ENCODE peak calls at places on chromosomes 1 and 21, in four cellular contexts. V is WTC11, E is K562, R is HepG2. D is an unnamed sample.

GRCh38 chr1:21536223-21536622 is 27.0 kb downstream of the ALPL start:
- DNase-seq in V (no peak), E (no peak), R (no peak), D (no peak)

GRCh38 chr1:158121604-158122254 is 59.0 kb upstream of the CD1D start:
- DNase-seq in V (peak; percentile 75), E (peak; percentile 45), R (peak; percentile 25), D (no peak)

GRCh38 chr1:181062800-181063428 is 25.6 kb upstream of the IER5 start:
- DNase-seq in V (no peak), E (no peak), R (no peak), D (peak; percentile 87)

GRCh38 chr1:167532375-167532774 is 14.0 kb upstream of the CD247 start:
- DNase-seq in V (no peak), E (no peak), R (peak; percentile 89), D (no peak)

GRCh38 chr1:33711511-33711910 is 152.4 kb upstream of the HMGB4 start:
- DNase-seq in V (no peak), E (no peak), R (no peak), D (no peak)

GRCh38 chr21:40689816-40690215 is 157.1 kb downstream of the DSCAM start:
- DNase-seq in V (no peak), E (no peak), R (no peak), D (no peak)

GRCh38 chr1:161207173-161207572 is 5.0 kb downstream of the NDUFS2 start:
- DNase-seq in V (no peak), E (no peak), R (no peak), D (no peak)

GRCh38 chr21:37257967-37258877 is 8.9 kb downstream of the VPS26C start:
- DNase-seq in V (peak; percentile 75), E (no peak), R (peak; percentile 84), D (peak; percentile 87)

GRCh38 chr1:107750364-107750959 is 214.5 kb downstream of the VAV3 start:
- DNase-seq in V (peak; percentile 66), E (peak; percentile 77), R (peak; percentile 65), D (peak; percentile 19)

GRCh38 chr1:52552236-52552504 is 722 bp downstream of the TUT4 start:
- DNase-seq in V (peak; percentile 28), E (peak; percentile 76), R (peak; percentile 60), D (no peak)

GRCh38 chr1:54249798-54250497 is 50.0 kb downstream of the MRPL37 start:
- DNase-seq in V (no peak), E (no peak), R (peak; percentile 66), D (no peak)

GRCh38 chr1:78884685-78885452 is 121.7 kb downstream of the ADGRL4 start:
- DNase-seq in V (no peak), E (no peak), R (no peak), D (no peak)

GRCh38 chr1:46530791-46531409 is 20.5 kb downstream of the KNCN start:
- DNase-seq in V (no peak), E (no peak), R (no peak), D (no peak)

GRCh38 chr1:1437904-1438376 is 2.5 kb downstream of the VWA1 start:
- DNase-seq in V (no peak), E (no peak), R (peak; percentile 91), D (peak; percentile 42)

GRCh38 chr1:229759037-229759435 is 133.0 kb downstream of the URB2 start:
- DNase-seq in V (no peak), E (no peak), R (no peak), D (no peak)

GRCh38 chr1:230160957-230161771 is 94.1 kb downstream of the GALNT2 start:
- DNase-seq in V (no peak), E (peak; percentile 81), R (peak; percentile 51), D (no peak)

GRCh38 chr1:24481098-24481497 is 21.5 kb upstream of the RCAN3 start:
- DNase-seq in V (no peak), E (peak; percentile 36), R (no peak), D (peak; percentile 40)

GRCh38 chr1:6727535-6727934 is 25.9 kb upstream of the DNAJC11 start:
- DNase-seq in V (peak; percentile 79), E (peak; percentile 83), R (peak; percentile 59), D (peak; percentile 16)

GRCh38 chr1:13751458-13751871 is 51.5 kb downstream of the PRDM2 start:
- DNase-seq in V (no peak), E (no peak), R (no peak), D (peak; percentile 37)

GRCh38 chr1:164662462-164662861 is 103.5 kb downstream of the PBX1 start:
- DNase-seq in V (no peak), E (no peak), R (no peak), D (no peak)

GRCh38 chr1:2394220-2394619 is 2.6 kb downstream of the RER1 start:
- DNase-seq in V (no peak), E (no peak), R (no peak), D (no peak)

GRCh38 chr1:36384542-36385409 is 948 bp downstream of the STK40 start:
- DNase-seq in V (peak; percentile 72), E (peak; percentile 84), R (peak; percentile 89), D (no peak)

GRCh38 chr1:206512521-206513180 is 5.3 kb downstream of the RASSF5 start:
- DNase-seq in V (no peak), E (no peak), R (no peak), D (no peak)

GRCh38 chr1:168088511-168089325 is 48.0 kb downstream of the GPR161 start:
- DNase-seq in V (no peak), E (no peak), R (no peak), D (no peak)

GRCh38 chr1:15180189-15180588 is 26.6 kb downstream of the TMEM51 start:
- DNase-seq in V (no peak), E (no peak), R (no peak), D (no peak)

GRCh38 chr1:42737986-42738677 is 1.9 kb downstream of the CLDN19 start:
- DNase-seq in V (no peak), E (no peak), R (no peak), D (no peak)

GRCh38 chr1:42736571-42737200 is 3.4 kb downstream of the CLDN19 start:
- DNase-seq in V (no peak), E (no peak), R (no peak), D (no peak)

GRCh38 chr1:42739753-42740700 is at the start of gene CLDN19:
- DNase-seq in V (peak; percentile 90), E (peak; percentile 23), R (peak; percentile 73), D (no peak)

GRCh38 chr1:42737257-42737656 is 2.8 kb downstream of the CLDN19 start:
- DNase-seq in V (no peak), E (no peak), R (no peak), D (peak; percentile 25)

GRCh38 chr1:42738678-42739226 is 1.3 kb downstream of the CLDN19 start:
- DNase-seq in V (no peak), E (no peak), R (no peak), D (no peak)
- TF ChIP-seq CREM in V (no peak), E (no peak), R (no peak), D (no peak)

GRCh38 chr1:88655145-88655544 is 28.9 kb upstream of the PKN2 start:
- DNase-seq in V (no peak), E (no peak), R (no peak), D (no peak)

GRCh38 chr1:88659552-88659951 is 24.5 kb upstream of the PKN2 start:
- DNase-seq in V (no peak), E (no peak), R (no peak), D (no peak)

GRCh38 chr1:88661188-88661587 is 22.9 kb upstream of the PKN2 start:
- DNase-seq in V (no peak), E (no peak), R (no peak), D (no peak)

GRCh38 chr1:88655685-88656299 is 28.3 kb upstream of the PKN2 start:
- DNase-seq in V (no peak), E (peak; percentile 39), R (peak; percentile 10), D (no peak)

DNA sequence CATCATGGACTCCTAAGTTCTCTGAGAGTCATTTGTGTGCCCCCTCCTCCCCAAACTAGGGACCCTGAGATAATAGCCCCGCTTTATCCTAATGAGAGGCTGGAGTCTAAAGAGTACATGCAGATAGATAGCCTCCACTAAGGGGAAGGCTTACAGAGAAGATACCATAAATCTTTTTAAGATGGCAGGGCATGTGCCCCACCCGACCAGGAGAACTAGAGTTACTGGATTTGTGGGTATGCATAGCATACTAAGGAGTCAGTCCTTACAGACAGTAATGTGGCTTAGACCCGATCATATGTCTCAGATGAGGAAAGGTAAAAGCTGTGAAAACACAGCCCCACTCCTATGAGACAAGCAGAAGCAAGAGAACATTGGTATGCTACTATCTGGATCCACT is 25.7 kb upstream of the PKN2 start:
- DNase-seq in V (no peak), E (no peak), R (no peak), D (no peak)
- TF ChIP-seq CREM in V (no peak), E (no peak), R (no peak), D (no peak)

GRCh38 chr1:153679337-153680119 is 1.0 kb downstream of the NPR1 start:
- DNase-seq in V (peak; percentile 30), E (no peak), R (no peak), D (no peak)

GRCh38 chr1:153678519-153679336 is at the start of gene NPR1:
- DNase-seq in V (peak; percentile 62), E (no peak), R (no peak), D (no peak)

GRCh38 chr1:153677718-153678518 is 570 bp upstream of the NPR1 start:
- DNase-seq in V (peak; percentile 78), E (peak; percentile 72), R (no peak), D (no peak)

GRCh38 chr1:153682730-153683129 is 4.2 kb downstream of the NPR1 start:
- DNase-seq in V (no peak), E (no peak), R (no peak), D (no peak)

GRCh38 chr1:153680120-153680403 is 1.6 kb downstream of the NPR1 start:
- DNase-seq in V (peak; percentile 28), E (no peak), R (no peak), D (no peak)
- TF ChIP-seq CREM in V (no peak), E (no peak), R (no peak), D (no peak)

GRCh38 chr1:8053878-8054567 is 27.9 kb upstream of the ERRFI1 start:
- DNase-seq in V (no peak), E (no peak), R (no peak), D (no peak)

GRCh38 chr1:8059161-8059622 is 33.1 kb upstream of the ERRFI1 start:
- DNase-seq in V (no peak), E (no peak), R (no peak), D (no peak)

GRCh38 chr1:8051650-8052049 is 25.5 kb upstream of the ERRFI1 start:
- DNase-seq in V (no peak), E (no peak), R (no peak), D (no peak)

GRCh38 chr1:8061210-8061609 is 35.1 kb upstream of the ERRFI1 start:
- DNase-seq in V (no peak), E (no peak), R (peak; percentile 77), D (no peak)

GRCh38 chr1:8055973-8056372 is 29.9 kb upstream of the ERRFI1 start:
- DNase-seq in V (no peak), E (no peak), R (peak; percentile 33), D (no peak)
- TF ChIP-seq CREM in V (no peak), E (no peak), R (no peak), D (no peak)

DNA sequence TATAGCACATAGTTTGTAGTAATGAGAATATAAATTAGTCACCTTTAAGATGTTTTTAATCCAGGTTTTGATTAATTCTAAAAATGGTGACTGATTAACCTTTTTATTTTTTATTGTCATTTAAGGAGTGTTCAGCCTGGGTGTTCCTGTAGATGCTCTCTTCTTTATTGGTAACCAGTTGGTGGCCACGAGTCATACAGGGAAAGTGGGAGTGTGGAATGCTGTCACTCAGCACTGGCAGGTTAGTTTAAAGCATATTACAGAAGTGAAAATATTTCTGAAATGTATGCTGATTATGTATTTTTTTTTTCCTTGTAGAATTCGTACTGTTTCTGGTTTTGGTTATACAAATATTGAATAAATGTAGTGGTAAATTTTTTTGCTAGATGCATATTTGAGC is 28.1 kb downstream of the KCTD3 start:
- DNase-seq in V (no peak), E (no peak), R (no peak), D (no peak)
- TF ChIP-seq CREM in V (no peak), E (no peak), R (no peak), D (no peak)

D was measured in GM12878.